ENCODE peak calls at places on chromosomes 4 and X, in four cellular contexts. One of them, this sample, is unnamed.

GRCh38 chrX:38941675-38942074 is 140.4 kb downstream of the MID1IP1 start:
- DNase-seq in SK-N-SH: no peak
- DNase-seq in HepG2: no peak
- DNase-seq in K562: no peak
- DNase-seq in this sample: no peak

GRCh38 chrX:41339148-41339547 is 5.2 kb downstream of the DDX3X start:
- DNase-seq in SK-N-SH: no peak
- DNase-seq in HepG2: no peak
- DNase-seq in K562: no peak
- DNase-seq in this sample: no peak

GRCh38 chr4:72031868-72032619 is at the start of gene NPFFR2:
- DNase-seq in SK-N-SH: peak
- DNase-seq in HepG2: no peak
- DNase-seq in K562: no peak
- DNase-seq in this sample: no peak

GRCh38 chrX:7603387-7603786 is 239.6 kb upstream of the VCX start:
- DNase-seq in SK-N-SH: no peak
- DNase-seq in HepG2: no peak
- DNase-seq in K562: no peak
- DNase-seq in this sample: no peak

GRCh38 chrX:41153453-41153852 is 68.2 kb downstream of the USP9X start:
- DNase-seq in SK-N-SH: no peak
- DNase-seq in HepG2: no peak
- DNase-seq in K562: no peak
- DNase-seq in this sample: no peak

GRCh38 chr4:165994706-165995105 is 121.7 kb downstream of the TLL1 start:
- DNase-seq in SK-N-SH: no peak
- DNase-seq in HepG2: no peak
- DNase-seq in K562: no peak
- DNase-seq in this sample: no peak

GRCh38 chrX:119234931-119235555 is 1.0 kb upstream of the PGRMC1 start:
- DNase-seq in SK-N-SH: no peak
- DNase-seq in HepG2: no peak
- DNase-seq in K562: no peak
- DNase-seq in this sample: no peak

GRCh38 chr4:103306870-103307345 is 108.8 kb upstream of the CENPE start:
- DNase-seq in SK-N-SH: peak
- DNase-seq in HepG2: peak
- DNase-seq in K562: no peak
- DNase-seq in this sample: no peak

GRCh38 chr4:145679991-145680455 is at the start of gene C4orf51:
- DNase-seq in SK-N-SH: no peak
- DNase-seq in HepG2: peak
- DNase-seq in K562: no peak
- DNase-seq in this sample: no peak

GRCh38 chr4:6198768-6199343 is 1.5 kb downstream of the JAKMIP1 start:
- DNase-seq in SK-N-SH: peak
- DNase-seq in HepG2: no peak
- DNase-seq in K562: no peak
- DNase-seq in this sample: no peak

GRCh38 chrX:3712080-3712869 is 1.2 kb downstream of the PRKX start:
- DNase-seq in SK-N-SH: no peak
- DNase-seq in HepG2: no peak
- DNase-seq in K562: peak
- DNase-seq in this sample: no peak

GRCh38 chr4:173343832-173344397 is 9.8 kb upstream of the HMGB2 start:
- DNase-seq in SK-N-SH: no peak
- DNase-seq in HepG2: no peak
- DNase-seq in K562: no peak
- DNase-seq in this sample: no peak

GRCh38 chr4:7121861-7122653 is 54.2 kb upstream of the GRPEL1 start:
- DNase-seq in SK-N-SH: no peak
- DNase-seq in HepG2: no peak
- DNase-seq in K562: no peak
- DNase-seq in this sample: no peak

GRCh38 chr4:165443276-165443675 is 64.5 kb downstream of the CPE start:
- DNase-seq in SK-N-SH: no peak
- DNase-seq in HepG2: peak
- DNase-seq in K562: no peak
- DNase-seq in this sample: no peak

GRCh38 chrX:125202486-125203378 is 116.9 kb upstream of the TEX13C start:
- DNase-seq in SK-N-SH: peak
- DNase-seq in HepG2: no peak
- DNase-seq in K562: no peak
- DNase-seq in this sample: no peak

GRCh38 chrX:41512394-41512793 is 65.3 kb downstream of the NYX start:
- DNase-seq in SK-N-SH: no peak
- DNase-seq in HepG2: no peak
- DNase-seq in K562: no peak
- DNase-seq in this sample: no peak

GRCh38 chr4:157996061-157996460 is 176.8 kb downstream of the GASK1B start:
- DNase-seq in SK-N-SH: no peak
- DNase-seq in HepG2: no peak
- DNase-seq in K562: no peak
- DNase-seq in this sample: no peak

GRCh38 chr4:164959896-164960295 is 17.6 kb downstream of the TRIM61 start:
- DNase-seq in SK-N-SH: no peak
- DNase-seq in HepG2: no peak
- DNase-seq in K562: no peak
- DNase-seq in this sample: no peak

GRCh38 chr4:71277353-71277752 is 61.5 kb upstream of the SLC4A4 start:
- DNase-seq in SK-N-SH: no peak
- DNase-seq in HepG2: no peak
- DNase-seq in K562: no peak
- DNase-seq in this sample: no peak

GRCh38 chr4:71356924-71357663 is 18.3 kb downstream of the SLC4A4 start:
- DNase-seq in SK-N-SH: no peak
- DNase-seq in HepG2: no peak
- DNase-seq in K562: no peak
- DNase-seq in this sample: no peak

GRCh38 chrX:56978172-56978571 is 17.2 kb downstream of the SPIN3 start:
- DNase-seq in SK-N-SH: peak
- DNase-seq in HepG2: peak
- DNase-seq in K562: peak
- DNase-seq in this sample: peak

GRCh38 chrX:143121471-143121870 is 95.7 kb downstream of the SPANXN4 start:
- DNase-seq in SK-N-SH: no peak
- DNase-seq in HepG2: no peak
- DNase-seq in K562: no peak
- DNase-seq in this sample: no peak

GRCh38 chr4:121938282-121939092 is 13.4 kb downstream of the TRPC3 start:
- DNase-seq in SK-N-SH: no peak
- DNase-seq in HepG2: peak
- DNase-seq in K562: no peak
- DNase-seq in this sample: no peak

GRCh38 chr4:121946644-121947043 is 5.2 kb downstream of the TRPC3 start:
- DNase-seq in SK-N-SH: no peak
- DNase-seq in HepG2: no peak
- DNase-seq in K562: no peak
- DNase-seq in this sample: no peak

GRCh38 chr4:121939690-121940089 is 12.2 kb downstream of the TRPC3 start:
- DNase-seq in SK-N-SH: no peak
- DNase-seq in HepG2: no peak
- DNase-seq in K562: no peak
- DNase-seq in this sample: no peak

DNA sequence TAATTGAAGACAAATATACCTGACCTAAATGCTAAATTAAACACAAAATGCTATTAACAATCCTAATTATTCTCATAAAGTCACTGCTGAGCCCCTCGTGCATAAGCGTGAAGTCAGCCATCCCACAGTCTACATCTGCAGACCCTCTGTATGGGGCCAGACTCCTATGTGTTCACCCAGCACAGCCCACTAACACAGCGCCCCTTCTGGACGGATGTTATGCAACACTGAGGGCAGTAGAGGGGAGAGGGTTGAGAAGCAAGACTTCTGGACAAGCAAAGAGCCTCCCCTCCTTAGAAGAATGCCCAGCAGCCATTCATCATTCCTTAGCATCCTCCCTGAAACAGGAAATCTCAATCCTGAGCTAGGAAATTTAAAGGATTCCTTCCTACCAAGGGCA is 7.9 kb downstream of the TRPC3 start:
- DNase-seq in SK-N-SH: peak
- DNase-seq in HepG2: peak
- DNase-seq in K562: peak
- DNase-seq in this sample: no peak
- TF ChIP-seq CTCF in SK-N-SH: peak
- TF ChIP-seq CTCF in HepG2: peak
- TF ChIP-seq CTCF in K562: peak
- TF ChIP-seq CTCF in this sample: peak

GRCh38 chr4:168566736-168567135 is 69.9 kb downstream of the PALLD start:
- DNase-seq in SK-N-SH: no peak
- DNase-seq in HepG2: no peak
- DNase-seq in K562: no peak
- DNase-seq in this sample: no peak

GRCh38 chr4:168573870-168574269 is 77.0 kb downstream of the PALLD start:
- DNase-seq in SK-N-SH: no peak
- DNase-seq in HepG2: no peak
- DNase-seq in K562: no peak
- DNase-seq in this sample: no peak

GRCh38 chr4:168569909-168570276 is 73.0 kb downstream of the PALLD start:
- DNase-seq in SK-N-SH: no peak
- DNase-seq in HepG2: no peak
- DNase-seq in K562: no peak
- DNase-seq in this sample: no peak

GRCh38 chr4:168572002-168572401 is 75.2 kb downstream of the PALLD start:
- DNase-seq in SK-N-SH: no peak
- DNase-seq in HepG2: no peak
- DNase-seq in K562: no peak
- DNase-seq in this sample: no peak

GRCh38 chr4:168569066-168569908 is 72.4 kb downstream of the PALLD start:
- DNase-seq in SK-N-SH: no peak
- DNase-seq in HepG2: peak
- DNase-seq in K562: peak
- DNase-seq in this sample: peak
- H2AFZ ChIP-seq in SK-N-SH: peak
- H2AFZ ChIP-seq in HepG2: no peak
- H2AFZ ChIP-seq in K562: no peak
- H2AFZ ChIP-seq in this sample: no peak

DNA sequence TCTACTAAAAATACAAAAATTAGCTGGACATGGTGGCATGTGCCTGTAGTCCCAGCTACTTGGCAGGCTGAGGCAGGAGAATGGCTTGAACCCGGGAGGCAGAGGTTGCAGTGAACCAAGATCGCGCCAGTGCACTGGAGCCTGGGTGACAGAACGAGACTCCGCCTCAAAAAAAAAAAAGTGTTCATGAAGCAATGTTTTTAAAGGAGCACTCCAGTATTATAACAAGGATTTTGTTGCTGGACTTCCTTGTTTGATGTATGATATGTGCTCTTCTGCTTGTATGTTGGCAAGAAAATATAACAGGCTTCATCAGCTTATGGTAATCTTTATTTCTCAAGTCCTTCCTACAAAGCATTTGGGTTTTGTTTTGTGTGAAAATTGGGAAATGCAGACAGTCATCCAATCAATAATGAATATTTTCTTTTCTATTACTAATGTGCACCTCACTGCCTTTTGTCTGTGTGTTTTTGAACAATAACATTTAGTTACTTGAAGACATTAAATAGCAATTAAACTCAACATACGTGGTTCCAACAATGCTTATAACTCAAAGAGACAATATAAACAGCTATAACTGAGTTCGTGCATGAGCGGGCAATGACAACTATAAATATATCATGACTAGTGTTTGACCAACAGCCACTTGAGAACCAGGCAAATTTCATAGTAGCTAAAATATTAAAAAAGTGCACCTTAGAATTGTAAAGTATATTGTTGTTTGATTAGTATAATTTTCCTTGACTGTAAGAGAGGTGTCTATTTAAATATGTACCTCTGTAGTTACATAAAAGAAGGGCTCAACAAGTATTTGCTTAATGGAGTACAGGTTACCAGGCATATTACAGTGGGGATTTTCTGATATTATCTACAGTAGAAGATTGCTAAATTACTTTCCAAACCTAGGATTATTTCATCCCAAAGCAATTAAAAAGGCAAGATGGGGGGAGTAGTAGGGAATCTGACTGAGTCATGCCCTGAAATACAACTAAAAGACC is 210.7 kb downstream of the PPP3CA start:
- DNase-seq in SK-N-SH: no peak
- DNase-seq in HepG2: no peak
- DNase-seq in K562: no peak
- DNase-seq in this sample: no peak
- TF ChIP-seq ZBTB33 in SK-N-SH: no peak
- TF ChIP-seq ZBTB33 in HepG2: no peak
- TF ChIP-seq ZBTB33 in K562: no peak
- TF ChIP-seq ZBTB33 in this sample: no peak

GRCh38 chrX:43349363-43349762 is 306.7 kb upstream of the MAOA start:
- DNase-seq in SK-N-SH: peak
- DNase-seq in HepG2: peak
- DNase-seq in K562: peak
- DNase-seq in this sample: peak
- TF ChIP-seq CTCF in SK-N-SH: peak
- TF ChIP-seq CTCF in HepG2: peak
- TF ChIP-seq CTCF in K562: peak
- TF ChIP-seq CTCF in this sample: peak

GRCh38 chr4:3785292-3785565 is 19.0 kb downstream of the ADRA2C start:
- DNase-seq in SK-N-SH: no peak
- DNase-seq in HepG2: no peak
- DNase-seq in K562: no peak
- DNase-seq in this sample: no peak

GRCh38 chr4:3781997-3782930 is 16.1 kb downstream of the ADRA2C start:
- DNase-seq in SK-N-SH: no peak
- DNase-seq in HepG2: peak
- DNase-seq in K562: no peak
- DNase-seq in this sample: no peak

GRCh38 chr4:3781193-3781886 is 15.2 kb downstream of the ADRA2C start:
- DNase-seq in SK-N-SH: peak
- DNase-seq in HepG2: peak
- DNase-seq in K562: peak
- DNase-seq in this sample: peak

GRCh38 chr4:3784469-3785291 is 18.5 kb downstream of the ADRA2C start:
- DNase-seq in SK-N-SH: no peak
- DNase-seq in HepG2: peak
- DNase-seq in K562: no peak
- DNase-seq in this sample: no peak

GRCh38 chr4:3783691-3784306 is 17.6 kb downstream of the ADRA2C start:
- DNase-seq in SK-N-SH: no peak
- DNase-seq in HepG2: no peak
- DNase-seq in K562: peak
- DNase-seq in this sample: no peak
- H2AFZ ChIP-seq in SK-N-SH: no peak
- H2AFZ ChIP-seq in HepG2: no peak
- H2AFZ ChIP-seq in K562: no peak
- H2AFZ ChIP-seq in this sample: peak

DNA sequence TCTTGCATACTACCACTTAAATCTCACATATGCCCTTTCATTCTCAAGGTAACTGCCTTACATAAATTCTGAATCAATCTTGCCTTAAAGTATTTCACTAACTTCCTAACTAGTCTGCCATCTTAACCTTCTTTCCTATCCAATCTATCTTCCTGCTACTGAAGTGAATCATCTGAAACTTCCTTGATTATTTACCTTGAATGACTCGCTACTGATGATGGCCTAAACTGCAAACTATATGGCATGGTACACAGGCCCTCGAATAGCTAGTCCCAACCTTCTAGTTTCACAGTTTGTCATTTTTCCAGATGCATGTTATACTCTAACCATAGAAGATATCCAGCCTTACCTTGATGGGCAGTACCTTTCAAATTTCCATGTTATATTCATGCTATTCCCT is 19.9 kb downstream of the PHKA1 start:
- DNase-seq in SK-N-SH: no peak
- DNase-seq in HepG2: no peak
- DNase-seq in K562: no peak
- DNase-seq in this sample: no peak
- TF ChIP-seq ZBTB33 in SK-N-SH: no peak
- TF ChIP-seq ZBTB33 in HepG2: no peak
- TF ChIP-seq ZBTB33 in K562: no peak
- TF ChIP-seq ZBTB33 in this sample: no peak

This sample was measured in HCT116.